ENCODE peak calls at places on chromosomes 2 and 18, in seven cellular contexts. One of them, this sample, is unnamed.
A peak's percentile ranks its signal among the peaks of the same experiment; 100 is the strongest.

GRCh38 chr2:88372042-88372441 is 80.5 kb downstream of the FOXI3 start:
- DNase-seq in AG04450: no peak
- DNase-seq in prostate gland: no peak
- DNase-seq in cardiac muscle cell: no peak
- DNase-seq in adrenal gland: no peak
- DNase-seq in fibroblast of lung: no peak
- DNase-seq in astrocyte of the cerebellum: no peak
- DNase-seq in this sample: no peak

GRCh38 chr18:12093520-12094257 is at the start of gene ANKRD62:
- DNase-seq in fibroblast of lung: no peak
- DNase-seq in cardiac muscle cell: no peak
- DNase-seq in AG04450: no peak
- DNase-seq in astrocyte of the cerebellum: no peak
- DNase-seq in prostate gland: no peak
- DNase-seq in adrenal gland: no peak
- DNase-seq in this sample: no peak

GRCh38 chr2:161992526-161992925 is 81.5 kb downstream of the DPP4 start:
- DNase-seq in fibroblast of lung: no peak
- DNase-seq in astrocyte of the cerebellum: no peak
- DNase-seq in prostate gland: no peak
- DNase-seq in adrenal gland: no peak
- DNase-seq in cardiac muscle cell: no peak
- DNase-seq in AG04450: no peak
- DNase-seq in this sample: no peak

GRCh38 chr2:241675885-241676284 is 10.7 kb downstream of the DTYMK start:
- DNase-seq in adrenal gland: no peak
- DNase-seq in prostate gland: no peak
- DNase-seq in AG04450: no peak
- DNase-seq in fibroblast of lung: no peak
- DNase-seq in astrocyte of the cerebellum: no peak
- DNase-seq in cardiac muscle cell: peak; percentile 6
- DNase-seq in this sample: no peak

GRCh38 chr2:13052547-13052946 is 335.8 kb downstream of the TRIB2 start:
- DNase-seq in adrenal gland: no peak
- DNase-seq in cardiac muscle cell: no peak
- DNase-seq in prostate gland: no peak
- DNase-seq in fibroblast of lung: no peak
- DNase-seq in AG04450: no peak
- DNase-seq in astrocyte of the cerebellum: no peak
- DNase-seq in this sample: no peak

GRCh38 chr2:139790807-139791206 is 1010.6 kb upstream of the NXPH2 start:
- DNase-seq in prostate gland: no peak
- DNase-seq in AG04450: no peak
- DNase-seq in adrenal gland: no peak
- DNase-seq in astrocyte of the cerebellum: peak; percentile 16
- DNase-seq in cardiac muscle cell: peak; percentile 21
- DNase-seq in fibroblast of lung: peak; percentile 56
- DNase-seq in this sample: peak; percentile 33

GRCh38 chr2:58762176-58762781 is 521.2 kb upstream of the FANCL start:
- DNase-seq in fibroblast of lung: peak; percentile 29
- DNase-seq in cardiac muscle cell: peak; percentile 65
- DNase-seq in adrenal gland: peak; percentile 41
- DNase-seq in AG04450: peak; percentile 4
- DNase-seq in prostate gland: peak; percentile 28
- DNase-seq in astrocyte of the cerebellum: peak; percentile 63
- DNase-seq in this sample: peak; percentile 44

GRCh38 chr18:76957384-76958355 is 135.3 kb downstream of the ZNF236 start:
- DNase-seq in AG04450: no peak
- DNase-seq in adrenal gland: no peak
- DNase-seq in fibroblast of lung: peak; percentile 28
- DNase-seq in prostate gland: no peak
- DNase-seq in cardiac muscle cell: no peak
- DNase-seq in astrocyte of the cerebellum: no peak
- DNase-seq in this sample: peak; percentile 46

GRCh38 chr18:50819027-50819726 is 639 bp downstream of the MRO start:
- DNase-seq in fibroblast of lung: no peak
- DNase-seq in AG04450: no peak
- DNase-seq in astrocyte of the cerebellum: no peak
- DNase-seq in cardiac muscle cell: peak; percentile 49
- DNase-seq in prostate gland: peak; percentile 23
- DNase-seq in adrenal gland: peak; percentile 33
- DNase-seq in this sample: peak; percentile 18

GRCh38 chr2:74036450-74037175 is 51.9 kb downstream of the TET3 start:
- DNase-seq in fibroblast of lung: no peak
- DNase-seq in prostate gland: no peak
- DNase-seq in cardiac muscle cell: no peak
- DNase-seq in adrenal gland: no peak
- DNase-seq in AG04450: no peak
- DNase-seq in astrocyte of the cerebellum: no peak
- DNase-seq in this sample: peak; percentile 12

GRCh38 chr2:45339253-45339652 is 271.8 kb downstream of the SRBD1 start:
- DNase-seq in astrocyte of the cerebellum: no peak
- DNase-seq in AG04450: no peak
- DNase-seq in cardiac muscle cell: no peak
- DNase-seq in adrenal gland: no peak
- DNase-seq in fibroblast of lung: no peak
- DNase-seq in prostate gland: no peak
- DNase-seq in this sample: no peak
- TF ChIP-seq CTCF in astrocyte of the cerebellum: no peak
- TF ChIP-seq CTCF in AG04450: no peak
- TF ChIP-seq CTCF in cardiac muscle cell: no peak
- TF ChIP-seq CTCF in adrenal gland: no peak
- TF ChIP-seq CTCF in fibroblast of lung: no peak
- TF ChIP-seq CTCF in prostate gland: no peak
- TF ChIP-seq CTCF in this sample: no peak

GRCh38 chr2:180660207-180660606 is 320.2 kb upstream of the UBE2E3 start:
- DNase-seq in astrocyte of the cerebellum: no peak
- DNase-seq in fibroblast of lung: no peak
- DNase-seq in cardiac muscle cell: no peak
- DNase-seq in AG04450: no peak
- DNase-seq in prostate gland: no peak
- DNase-seq in adrenal gland: no peak
- DNase-seq in this sample: no peak

GRCh38 chr2:180662555-180662954 is 317.9 kb upstream of the UBE2E3 start:
- DNase-seq in cardiac muscle cell: no peak
- DNase-seq in AG04450: no peak
- DNase-seq in astrocyte of the cerebellum: no peak
- DNase-seq in adrenal gland: no peak
- DNase-seq in fibroblast of lung: no peak
- DNase-seq in prostate gland: no peak
- DNase-seq in this sample: peak; percentile 18

GRCh38 chr2:180660881-180661280 is 319.5 kb upstream of the UBE2E3 start:
- DNase-seq in astrocyte of the cerebellum: no peak
- DNase-seq in fibroblast of lung: no peak
- DNase-seq in prostate gland: no peak
- DNase-seq in cardiac muscle cell: no peak
- DNase-seq in AG04450: no peak
- DNase-seq in adrenal gland: no peak
- DNase-seq in this sample: no peak

GRCh38 chr2:180664507-180664906 is 315.9 kb upstream of the UBE2E3 start:
- DNase-seq in adrenal gland: no peak
- DNase-seq in prostate gland: no peak
- DNase-seq in fibroblast of lung: no peak
- DNase-seq in cardiac muscle cell: no peak
- DNase-seq in AG04450: no peak
- DNase-seq in astrocyte of the cerebellum: no peak
- DNase-seq in this sample: no peak

GRCh38 chr2:180663016-180663471 is 317.4 kb upstream of the UBE2E3 start:
- DNase-seq in prostate gland: no peak
- DNase-seq in adrenal gland: no peak
- DNase-seq in cardiac muscle cell: no peak
- DNase-seq in astrocyte of the cerebellum: no peak
- DNase-seq in fibroblast of lung: peak; percentile 27
- DNase-seq in AG04450: no peak
- DNase-seq in this sample: peak; percentile 19
- H3K4me3 ChIP-seq in prostate gland: no peak overlapping the region
- H3K4me3 ChIP-seq in adrenal gland: no peak overlapping the region
- H3K4me3 ChIP-seq in cardiac muscle cell: no peak overlapping the region
- H3K4me3 ChIP-seq in astrocyte of the cerebellum: no peak overlapping the region
- H3K4me3 ChIP-seq in fibroblast of lung: no peak overlapping the region
- H3K4me3 ChIP-seq in AG04450: no peak overlapping the region
- H3K4me3 ChIP-seq in this sample: no peak overlapping the region

DNA sequence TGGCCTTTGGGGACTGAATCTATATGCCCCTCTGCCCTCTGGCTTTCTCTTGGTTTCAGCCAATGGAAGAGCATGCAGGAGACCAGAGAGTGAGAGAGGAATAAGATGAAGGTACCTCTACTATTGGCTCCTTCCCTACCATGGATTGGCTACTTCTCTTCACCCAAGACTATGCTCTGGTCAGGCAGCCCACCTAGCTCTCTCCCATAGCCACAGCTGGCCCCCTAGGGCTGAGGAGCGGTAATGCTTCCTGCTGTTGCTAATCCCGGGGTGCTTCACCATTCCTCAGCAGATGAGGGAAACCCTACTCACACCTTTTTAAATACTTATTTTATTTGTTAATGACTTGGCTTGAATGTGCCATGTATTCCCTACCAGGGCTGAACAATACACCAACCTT is 142.4 kb downstream of the MREG start:
- DNase-seq in prostate gland: no peak
- DNase-seq in astrocyte of the cerebellum: no peak
- DNase-seq in adrenal gland: no peak
- DNase-seq in fibroblast of lung: no peak
- DNase-seq in cardiac muscle cell: no peak
- DNase-seq in AG04450: no peak
- DNase-seq in this sample: no peak
- TF ChIP-seq CTCF in prostate gland: no peak
- TF ChIP-seq CTCF in astrocyte of the cerebellum: peak; percentile 37
- TF ChIP-seq CTCF in adrenal gland: no peak
- TF ChIP-seq CTCF in fibroblast of lung: peak; percentile 3
- TF ChIP-seq CTCF in cardiac muscle cell: peak; percentile 37
- TF ChIP-seq CTCF in AG04450: peak; percentile 34
- TF ChIP-seq CTCF in this sample: peak; percentile 45

DNA sequence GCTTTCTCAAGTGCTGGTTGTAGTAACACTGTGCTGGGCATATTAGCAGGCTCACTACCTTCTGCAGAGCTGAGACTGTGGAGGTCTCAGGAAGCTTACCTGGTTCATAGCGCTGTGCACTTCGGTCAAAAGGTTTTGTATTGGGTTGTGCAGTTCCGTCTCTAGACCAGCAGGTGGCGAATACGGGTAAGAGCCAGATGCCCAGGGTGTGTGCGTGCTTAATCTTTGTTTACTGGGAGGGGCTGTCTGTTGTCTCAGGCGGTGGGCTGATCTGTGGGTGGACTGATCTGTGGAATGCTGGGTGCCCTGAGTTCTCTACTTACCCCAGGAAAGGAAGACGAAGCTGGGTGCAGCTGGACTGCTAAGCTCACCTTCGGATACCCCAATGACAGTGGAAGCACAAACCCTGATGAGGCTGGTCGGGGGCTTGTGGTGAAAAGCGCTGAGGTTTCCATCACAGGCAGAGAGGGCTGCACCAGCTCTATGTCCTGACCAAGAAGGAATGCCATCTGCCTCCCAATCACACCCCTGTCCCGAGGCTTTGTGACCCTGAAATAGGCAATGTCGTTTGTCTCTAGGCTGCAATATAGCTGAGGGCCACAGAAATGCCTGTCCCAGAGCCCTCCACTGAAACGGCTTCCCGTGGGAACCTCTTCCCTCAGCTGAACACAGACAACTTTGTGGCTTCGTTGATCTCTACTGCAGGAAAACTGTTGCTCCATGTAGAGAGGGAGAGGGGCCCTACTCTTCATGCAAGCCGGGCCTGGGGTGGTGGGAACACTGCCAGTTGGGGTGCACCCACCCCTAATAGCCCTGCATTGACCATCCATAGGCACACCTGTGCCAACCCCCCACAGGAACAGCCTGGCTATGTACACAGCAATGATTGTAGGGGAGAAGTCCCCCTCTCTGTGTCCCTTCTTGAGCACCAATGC is 45.9 kb upstream of the FAM117B start:
- DNase-seq in cardiac muscle cell: peak; percentile 86
- DNase-seq in astrocyte of the cerebellum: peak; percentile 37
- DNase-seq in fibroblast of lung: peak; percentile 72
- DNase-seq in prostate gland: peak; percentile 70
- DNase-seq in adrenal gland: peak; percentile 78
- DNase-seq in AG04450: peak; percentile 23
- DNase-seq in this sample: peak; percentile 80
- H3K4me3 ChIP-seq in cardiac muscle cell: no peak overlapping the region
- H3K4me3 ChIP-seq in astrocyte of the cerebellum: no peak overlapping the region
- H3K4me3 ChIP-seq in fibroblast of lung: peak overlapping the region; percentile 37
- H3K4me3 ChIP-seq in prostate gland: no peak overlapping the region
- H3K4me3 ChIP-seq in adrenal gland: no peak overlapping the region
- H3K4me3 ChIP-seq in AG04450: peak overlapping the region; percentile 27
- H3K4me3 ChIP-seq in this sample: peak overlapping the region; percentile 2

DNA sequence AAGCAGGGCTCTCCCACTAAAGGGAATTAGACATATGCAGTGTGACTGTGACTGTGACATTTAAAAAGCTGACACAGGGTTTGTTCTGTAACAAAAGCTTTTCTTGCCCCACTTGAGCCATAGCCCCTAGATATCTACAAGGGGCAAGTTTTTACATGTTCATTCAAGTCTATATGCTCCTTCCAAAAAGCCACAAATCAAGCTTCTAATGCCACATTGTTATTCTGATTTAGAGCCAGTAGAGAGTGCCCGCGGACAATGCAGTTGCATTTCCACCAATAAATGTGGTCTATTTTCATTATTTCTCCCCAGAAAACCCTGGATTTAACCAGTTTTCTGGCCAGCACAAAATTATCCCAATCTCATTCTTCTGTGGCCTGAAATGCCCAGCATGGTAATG is 9.9 kb downstream of the ARHGAP25 start:
- DNase-seq in fibroblast of lung: no peak
- DNase-seq in astrocyte of the cerebellum: no peak
- DNase-seq in adrenal gland: no peak
- DNase-seq in cardiac muscle cell: no peak
- DNase-seq in prostate gland: no peak
- DNase-seq in AG04450: no peak
- DNase-seq in this sample: no peak
- TF ChIP-seq CTCF in fibroblast of lung: no peak
- TF ChIP-seq CTCF in astrocyte of the cerebellum: peak; percentile 19
- TF ChIP-seq CTCF in adrenal gland: no peak
- TF ChIP-seq CTCF in cardiac muscle cell: no peak
- TF ChIP-seq CTCF in prostate gland: peak; percentile 33
- TF ChIP-seq CTCF in AG04450: no peak
- TF ChIP-seq CTCF in this sample: no peak

GRCh38 chr2:224941958-224942357 is 100.3 kb downstream of the DOCK10 start:
- DNase-seq in adrenal gland: no peak
- DNase-seq in prostate gland: no peak
- DNase-seq in cardiac muscle cell: no peak
- DNase-seq in AG04450: no peak
- DNase-seq in fibroblast of lung: no peak
- DNase-seq in astrocyte of the cerebellum: no peak
- DNase-seq in this sample: no peak

GRCh38 chr2:224945134-224945533 is 97.1 kb downstream of the DOCK10 start:
- DNase-seq in prostate gland: no peak
- DNase-seq in astrocyte of the cerebellum: no peak
- DNase-seq in AG04450: no peak
- DNase-seq in fibroblast of lung: no peak
- DNase-seq in cardiac muscle cell: no peak
- DNase-seq in adrenal gland: no peak
- DNase-seq in this sample: peak; percentile 20

GRCh38 chr2:224947566-224947965 is 94.7 kb downstream of the DOCK10 start:
- DNase-seq in cardiac muscle cell: no peak
- DNase-seq in astrocyte of the cerebellum: no peak
- DNase-seq in AG04450: no peak
- DNase-seq in adrenal gland: no peak
- DNase-seq in fibroblast of lung: no peak
- DNase-seq in prostate gland: no peak
- DNase-seq in this sample: no peak

GRCh38 chr2:224946911-224947310 is 95.4 kb downstream of the DOCK10 start:
- DNase-seq in AG04450: no peak
- DNase-seq in astrocyte of the cerebellum: no peak
- DNase-seq in adrenal gland: no peak
- DNase-seq in fibroblast of lung: peak; percentile 77
- DNase-seq in cardiac muscle cell: no peak
- DNase-seq in prostate gland: no peak
- DNase-seq in this sample: peak; percentile 60

GRCh38 chr2:224944707-224945106 is 97.6 kb downstream of the DOCK10 start:
- DNase-seq in adrenal gland: no peak
- DNase-seq in cardiac muscle cell: no peak
- DNase-seq in fibroblast of lung: no peak
- DNase-seq in astrocyte of the cerebellum: no peak
- DNase-seq in prostate gland: no peak
- DNase-seq in AG04450: no peak
- DNase-seq in this sample: no peak
- H3K4me3 ChIP-seq in adrenal gland: no peak overlapping the region
- H3K4me3 ChIP-seq in cardiac muscle cell: no peak overlapping the region
- H3K4me3 ChIP-seq in fibroblast of lung: no peak overlapping the region
- H3K4me3 ChIP-seq in astrocyte of the cerebellum: no peak overlapping the region
- H3K4me3 ChIP-seq in prostate gland: no peak overlapping the region
- H3K4me3 ChIP-seq in AG04450: no peak overlapping the region
- H3K4me3 ChIP-seq in this sample: no peak overlapping the region